ENCODE peak calls at places on chromosomes 2 and 18, in six cellular contexts. O is activated naive CD8-positive, alpha-beta T cell treated with anti-CD3 and anti-CD28 coated beads, Interleukin-2, amount 10 ng/mL, durations not matched to agents 7 days and 5 days; B is GM23338; V is fibroblast of mammary gland; N is activated gamma-delta T cell treated with anti-CD3 and anti-CD28 coated beads, Interleukin-2, amount 50 U/mL, for 16 hours; X is NCI-H187. Q is an unnamed sample.

GRCh38 chr2:241443486-241444223 is 64.7 kb downstream of the STK25 start:
- DNase-seq in O (peak), N (peak), X (peak), V (peak), B (no peak), Q (peak)

GRCh38 chr2:226211439-226211838 is 588.2 kb downstream of the IRS1 start:
- DNase-seq in X (no peak), O (no peak), N (no peak), B (no peak), V (peak), Q (no peak)

GRCh38 chr2:197804049-197804757 is at the start of gene PLCL1:
- DNase-seq in B (peak), N (peak), X (peak), O (peak), V (peak), Q (peak)

GRCh38 chr2:49616800-49617199 is 462.5 kb upstream of the FSHR start:
- DNase-seq in N (no peak), V (peak), B (peak), X (peak), O (no peak), Q (peak)

GRCh38 chr18:58291131-58291530 is 247.1 kb downstream of the NEDD4L start:
- DNase-seq in O (no peak), X (no peak), B (no peak), N (no peak), V (no peak), Q (no peak)

GRCh38 chr18:7259482-7259881 is 28.6 kb downstream of the LRRC30 start:
- DNase-seq in O (no peak), N (no peak), B (no peak), X (no peak), V (no peak), Q (no peak)

GRCh38 chr2:163573652-163574051 is 162.2 kb downstream of the FIGN start:
- DNase-seq in O (no peak), V (no peak), X (no peak), N (no peak), B (no peak), Q (no peak)

GRCh38 chr2:238644095-238645081 is 203.5 kb upstream of the TWIST2 start:
- DNase-seq in N (no peak), O (no peak), V (peak), B (no peak), X (no peak), Q (no peak)

GRCh38 chr2:36356199-36356989 is 816 bp downstream of the CRIM1 start:
- DNase-seq in N (no peak), X (no peak), O (peak), B (peak), V (peak), Q (peak)

GRCh38 chr2:65382776-65383357 is 49.5 kb downstream of the SPRED2 start:
- DNase-seq in B (peak), V (peak), O (peak), N (peak), X (peak), Q (peak)

GRCh38 chr2:60525859-60526258 is 27.6 kb downstream of the BCL11A start:
- DNase-seq in N (no peak), X (no peak), B (no peak), V (no peak), O (no peak), Q (no peak)

GRCh38 chr2:85183481-85183880 is 50.3 kb downstream of the TCF7L1 start:
- DNase-seq in N (no peak), O (no peak), X (no peak), B (no peak), V (peak), Q (no peak)

GRCh38 chr18:48939368-48940097 is 11.2 kb downstream of the SMAD7 start:
- DNase-seq in X (no peak), V (no peak), N (no peak), B (peak), O (peak), Q (no peak)

GRCh38 chr2:128403814-128404708 is 85.4 kb upstream of the HS6ST1 start:
- DNase-seq in O (no peak), X (no peak), V (no peak), N (no peak), B (no peak), Q (no peak)

GRCh38 chr2:144217853-144218633 is 301.9 kb downstream of the ZEB2 start:
- DNase-seq in V (peak), O (no peak), N (no peak), X (no peak), B (no peak), Q (no peak)

GRCh38 chr2:240319221-240319854 is 116.1 kb upstream of the GPC1 start:
- DNase-seq in N (no peak), V (peak), O (no peak), X (no peak), B (no peak), Q (no peak)

GRCh38 chr2:170024721-170025120 is 153.2 kb upstream of the MYO3B start:
- DNase-seq in N (no peak), X (no peak), V (no peak), B (no peak), O (no peak), Q (no peak)

GRCh38 chr18:47251289-47252120 is at the start of gene SKOR2:
- DNase-seq in B (peak), X (no peak), O (peak), N (no peak), V (no peak), Q (no peak)

GRCh38 chr18:21439453-21439852 is 161.1 kb downstream of the ESCO1 start:
- DNase-seq in V (peak), X (no peak), B (no peak), O (no peak), N (no peak), Q (no peak)

GRCh38 chr2:197307933-197308521 is 2.6 kb downstream of the ANKRD44 start:
- DNase-seq in O (peak), X (no peak), B (no peak), V (no peak), N (no peak), Q (peak)

GRCh38 chr2:142218471-142218870 is 87.7 kb upstream of the LRP1B start:
- DNase-seq in X (no peak), B (no peak), O (no peak), N (no peak), V (peak), Q (no peak)

Q was measured in GM13977.